ENCODE peak calls at places on chromosome 17, in four cellular contexts. P is CD4-positive, alpha-beta T cell; U is GM06990; V is body of pancreas. I is an unnamed sample.

GRCh38 chr17:71764507-71764906 is 356.3 kb upstream of the SOX9 start:
- DNase-seq in P (no peak), V (peak; percentile 14), U (no peak), I (no peak)

GRCh38 chr17:45584092-45585036 is 93.8 kb upstream of the PLEKHM1 start:
- DNase-seq in V (peak; percentile 65), U (peak; percentile 89), P (peak; percentile 71), I (peak; percentile 82)

GRCh38 chr17:77681820-77682219 is 276.7 kb upstream of the TNRC6C start:
- DNase-seq in V (peak; percentile 20), P (no peak), U (no peak), I (no peak)

GRCh38 chr17:39573447-39574298 is 34.0 kb downstream of the NEUROD2 start:
- DNase-seq in P (peak; percentile 13), U (peak; percentile 40), V (peak; percentile 68), I (peak; percentile 85)

GRCh38 chr17:49516190-49516589 is 21.1 kb downstream of the NGFR start:
- DNase-seq in V (no peak), P (no peak), U (no peak), I (no peak)

GRCh38 chr17:35244345-35245195 is 1.7 kb downstream of the SLFN5 start:
- DNase-seq in U (peak; percentile 71), P (peak; percentile 79), V (peak; percentile 60), I (peak; percentile 42)

GRCh38 chr17:46053911-46054534 is 55.0 kb downstream of the STH start:
- DNase-seq in P (no peak), V (no peak), U (no peak), I (no peak)

GRCh38 chr17:28406478-28406824 is 439 bp upstream of the SLC46A1 start:
- DNase-seq in V (no peak), P (no peak), U (no peak), I (no peak)

GRCh38 chr17:48545022-48545376 is at the start of gene HOXB2:
- DNase-seq in V (no peak), P (no peak), U (no peak), I (no peak)

GRCh38 chr17:41736983-41737679 is 2.7 kb upstream of the HAP1 start:
- DNase-seq in P (no peak), V (no peak), U (no peak), I (no peak)

GRCh38 chr17:75521290-75521689 is 4.2 kb upstream of the LLGL2 start:
- DNase-seq in V (no peak), P (no peak), U (no peak), I (no peak)
- TF ChIP-seq CTCF in V (no peak), P (no peak), U (no peak), I (no peak)

GRCh38 chr17:69056179-69056823 is 4.4 kb downstream of the ABCA9 start:
- DNase-seq in U (no peak), V (no peak), P (no peak), I (no peak)

GRCh38 chr17:69059458-69060205 is 1.1 kb downstream of the ABCA9 start:
- DNase-seq in V (no peak), P (no peak), U (no peak), I (no peak)

GRCh38 chr17:69060835-69061234 is at the start of gene ABCA9:
- DNase-seq in U (no peak), V (peak; percentile 14), P (no peak), I (no peak)

GRCh38 chr17:69057280-69057679 is 3.4 kb downstream of the ABCA9 start:
- DNase-seq in V (no peak), P (no peak), U (no peak), I (no peak)

DNA sequence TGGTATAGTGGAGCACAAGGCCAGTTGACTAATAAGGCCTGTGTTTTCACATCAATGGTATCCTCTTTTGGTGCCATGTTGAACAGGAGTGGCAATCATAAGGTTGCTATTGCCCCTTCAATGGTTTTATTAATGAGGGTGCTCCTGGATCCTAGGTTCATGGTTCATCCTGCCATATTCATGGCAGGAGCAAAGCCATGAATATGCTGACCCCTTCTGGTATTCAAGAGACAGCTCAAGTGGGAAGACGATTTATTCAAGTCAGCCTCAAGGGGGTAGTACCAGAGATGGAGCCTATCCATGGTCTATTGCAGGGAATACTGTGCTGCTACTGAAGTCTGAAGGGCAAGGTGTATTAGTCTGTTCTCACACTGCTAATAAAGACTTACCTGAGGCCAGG is 2.6 kb downstream of the ABCA9 start:
- DNase-seq in U (no peak), V (peak; percentile 8), P (no peak), I (no peak)
- TF ChIP-seq CTCF in U (no peak), V (peak; percentile 37), P (no peak), I (no peak)

DNA sequence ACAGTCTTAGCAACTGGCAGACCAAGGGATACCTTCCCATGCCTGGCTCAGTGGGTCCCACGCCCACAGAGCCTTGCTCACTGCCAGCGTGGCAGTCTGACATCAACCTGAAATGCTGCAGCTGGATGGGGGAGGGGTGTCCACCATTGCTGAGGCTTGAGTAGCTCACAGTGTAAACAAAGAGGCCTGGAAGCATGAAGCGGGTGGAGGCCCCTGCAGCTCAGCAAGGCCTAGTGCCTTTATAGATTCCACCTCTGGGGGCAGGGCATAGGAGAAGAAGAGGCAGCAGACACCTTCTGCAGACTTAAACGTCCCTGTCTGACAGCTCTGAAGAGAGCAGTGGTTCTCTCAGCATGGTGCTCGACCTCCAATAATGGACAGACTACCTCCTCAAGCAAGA is 263.2 kb downstream of the KIF2B start:
- DNase-seq in P (no peak), V (no peak), U (no peak), I (no peak)
- TF ChIP-seq CTCF in P (no peak), V (no peak), U (no peak), I (no peak)

GRCh38 chr17:81338301-81339179 is 43.4 kb upstream of the SLC38A10 start:
- DNase-seq in V (peak; percentile 43), P (no peak), U (no peak), I (no peak)
- TF ChIP-seq CTCF in V (no peak), P (no peak), U (no peak), I (no peak)

GRCh38 chr17:60637683-60638082 is 37.7 kb downstream of the PPM1D start:
- DNase-seq in V (no peak), U (no peak), P (no peak), I (no peak)

GRCh38 chr17:60641810-60642220 is 35.8 kb upstream of the BCAS3 start:
- DNase-seq in P (peak; percentile 28), V (peak; percentile 73), U (peak; percentile 13), I (peak; percentile 57)

GRCh38 chr17:60639019-60639330 is 38.7 kb upstream of the BCAS3 start:
- DNase-seq in P (no peak), U (no peak), V (no peak), I (no peak)

GRCh38 chr17:60641126-60641525 is 36.5 kb upstream of the BCAS3 start:
- DNase-seq in V (no peak), U (no peak), P (no peak), I (no peak)

DNA sequence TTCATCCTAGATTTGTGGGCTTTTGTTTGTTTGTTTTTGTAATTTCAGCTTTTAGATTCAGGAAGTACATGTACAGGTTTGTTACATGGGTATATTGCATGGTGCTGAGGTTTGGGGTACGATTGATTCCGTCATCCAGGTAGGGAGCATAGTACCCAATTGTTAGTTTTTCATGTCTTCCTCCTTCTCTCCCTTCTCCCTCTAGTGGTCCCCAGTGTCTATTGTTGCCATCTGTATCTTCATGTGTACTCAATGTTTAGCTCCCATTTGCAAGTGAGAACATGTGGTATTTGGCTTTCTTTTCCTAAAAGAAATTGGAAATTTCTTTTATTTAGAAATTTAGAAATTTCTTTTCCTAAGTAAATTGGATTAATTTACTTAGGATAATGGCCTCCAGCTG is 37.1 kb upstream of the BCAS3 start:
- DNase-seq in U (no peak), V (no peak), P (no peak), I (no peak)
- TF ChIP-seq CTCF in U (peak; percentile 40), V (no peak), P (no peak), I (no peak)

DNA sequence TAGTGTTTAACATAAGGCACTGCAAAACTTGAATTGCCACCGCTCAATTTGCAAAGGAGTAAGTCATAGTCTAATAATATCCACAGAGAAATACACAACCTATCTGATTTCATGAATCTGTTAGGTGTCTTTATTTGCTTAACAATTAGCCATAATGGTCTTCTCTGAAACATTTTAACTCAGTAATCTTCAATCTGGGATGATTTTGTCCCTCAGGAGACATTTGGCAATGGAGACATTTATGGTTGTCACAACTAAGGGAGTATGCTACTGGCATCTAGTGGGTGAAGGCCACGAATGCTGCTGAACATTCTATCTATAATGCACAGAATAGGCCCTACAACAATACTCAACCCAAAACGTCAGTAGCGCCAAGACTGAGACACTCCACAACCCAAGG is 4.3 kb downstream of the UBE2G1 start:
- DNase-seq in P (no peak), U (no peak), V (no peak), I (no peak)
- TF ChIP-seq CTCF in P (no peak), U (no peak), V (peak; percentile 4), I (no peak)

DNA sequence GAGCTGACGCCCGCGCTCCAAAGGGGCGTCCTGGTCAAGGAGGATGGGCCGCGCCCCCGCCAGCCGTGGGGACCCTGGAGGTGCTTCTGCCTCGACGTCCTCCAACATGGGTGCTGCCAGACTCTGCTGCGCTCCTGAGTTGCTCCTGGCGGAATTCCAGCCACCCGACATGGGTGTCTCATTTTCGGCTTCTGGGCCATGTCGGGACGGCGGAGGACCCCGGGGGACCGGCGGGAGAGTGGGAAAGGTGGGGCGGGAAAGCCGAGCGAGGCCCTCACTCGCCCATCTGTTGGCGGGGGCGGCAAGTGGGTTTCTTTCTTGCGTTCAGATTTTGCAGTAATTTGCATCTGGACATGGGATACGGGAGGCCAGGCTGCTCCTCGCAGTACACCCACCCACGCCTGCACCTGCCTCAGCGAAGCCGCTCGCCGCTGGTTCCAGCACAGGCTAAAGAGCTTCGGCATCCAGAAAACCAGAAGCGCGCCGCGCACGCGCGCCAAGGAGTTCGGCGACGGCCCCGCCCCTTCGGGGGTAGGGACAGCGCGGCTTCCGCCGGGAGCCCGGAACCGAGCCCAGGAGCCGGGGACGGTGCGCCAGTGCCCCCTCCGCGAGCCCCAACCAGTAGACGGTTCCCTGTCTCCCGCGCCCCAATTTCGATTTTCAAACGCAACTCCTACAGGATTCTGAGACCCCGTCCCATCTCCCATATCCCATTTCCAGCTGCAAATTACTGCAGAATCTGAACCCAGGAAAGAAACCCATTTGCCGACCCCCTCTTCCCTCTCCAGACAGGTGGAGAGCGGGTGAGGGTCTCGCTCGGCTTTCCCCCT is at the start of gene ARMC7:
- DNase-seq in U (peak; percentile 94), V (peak; percentile 92), P (peak; percentile 90), I (peak; percentile 98)
- TF ChIP-seq CTCF in U (no peak), V (no peak), P (no peak), I (no peak)

DNA sequence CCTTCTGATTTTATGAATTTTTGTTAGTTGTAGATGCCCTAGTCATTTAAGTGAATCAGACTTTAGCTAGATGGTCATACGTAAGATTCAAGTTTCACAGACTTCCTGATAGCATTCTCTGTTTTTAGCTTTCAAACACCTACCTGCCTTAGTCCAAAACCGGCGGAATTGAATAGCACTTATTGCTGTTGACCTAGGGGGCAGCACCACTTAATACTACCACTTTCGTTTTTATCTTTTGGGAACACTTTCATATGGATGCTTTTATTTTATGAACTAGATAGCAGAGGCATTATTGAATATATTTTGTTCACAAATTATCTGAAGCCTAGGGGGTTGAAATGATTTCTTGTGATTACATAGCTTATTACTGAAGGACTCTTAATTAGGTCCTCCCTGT is 31.5 kb downstream of the TADA2A start:
- DNase-seq in P (no peak), V (no peak), U (no peak), I (no peak)
- TF ChIP-seq CTCF in P (no peak), V (no peak), U (peak; percentile 24), I (no peak)

I was measured in GM13976.